ENCODE peak calls at places on chromosomes 2 and 18, in ten cellular contexts. R, X, W, N, L, V, F, T, U and Z are unnamed samples.

GRCh38 chr2:231666171-231667095 is 41.9 kb upstream of the PTMA start:
- DNase-seq in R (no peak), X (no peak), W (peak; percentile 75), N (no peak), L (peak; percentile 92), V (no peak), F (peak; percentile 67), T (peak; percentile 79), U (peak; percentile 77), Z (peak; percentile 95)

GRCh38 chr2:126655066-126655465 is 892 bp upstream of the GYPC start:
- DNase-seq in R (no peak), X (no peak), W (no peak), N (no peak), L (no peak), V (no peak), F (no peak), T (no peak), U (peak; percentile 73), Z (no peak)

GRCh38 chr2:152646775-152647174 is 70.5 kb downstream of the PRPF40A start:
- DNase-seq in R (no peak), X (no peak), W (no peak), N (no peak), L (no peak), V (no peak), F (no peak), T (no peak), U (no peak), Z (peak; percentile 84)

GRCh38 chr18:33210575-33211189 is 229.8 kb downstream of the CCDC178 start:
- DNase-seq in R (no peak), X (no peak), W (no peak), N (no peak), L (no peak), V (no peak), F (no peak), T (no peak), U (peak; percentile 83), Z (peak; percentile 67)

GRCh38 chr2:50118951-50119702 is 912.8 kb downstream of the NRXN1 start:
- DNase-seq in R (no peak), X (no peak), W (no peak), N (no peak), L (no peak), V (no peak), F (no peak), T (no peak), U (no peak), Z (no peak)

GRCh38 chr2:203636896-203637818 is 69.3 kb upstream of the CD28 start:
- DNase-seq in R (no peak), X (no peak), W (no peak), N (peak; percentile 74), L (no peak), V (no peak), F (no peak), T (no peak), U (peak; percentile 19), Z (no peak)

GRCh38 chr2:180761224-180761623 is 219.2 kb upstream of the UBE2E3 start:
- DNase-seq in R (no peak), X (no peak), W (no peak), N (no peak), L (no peak), V (no peak), F (no peak), T (no peak), U (peak; percentile 53), Z (peak; percentile 19)

GRCh38 chr18:36534154-36534688 is 236.7 kb downstream of the FHOD3 start:
- DNase-seq in R (no peak), X (no peak), W (peak; percentile 36), N (peak; percentile 13), L (no peak), V (no peak), F (no peak), T (no peak), U (no peak), Z (no peak)